ENCODE peak calls at places on chromosome 17, in six cellular contexts. C is tibial nerve, H is type B pancreatic cell, R is Caco-2, F is HFF-Myc, K is brain microvascular endothelial cell. B is an unnamed sample.

GRCh38 chr17:13024033-13024432 is 6.2 kb upstream of the ELAC2 start:
- DNase-seq in C (no peak), H (no peak), R (no peak), F (no peak), K (no peak), B (no peak)

GRCh38 chr17:76672270-76672851 is 28.8 kb upstream of the ST6GALNAC1 start:
- DNase-seq in C (no peak), H (no peak), R (peak), F (no peak), K (no peak), B (no peak)

GRCh38 chr17:58325289-58325726 is 3.3 kb downstream of the TSPOAP1 start:
- DNase-seq in C (no peak), H (no peak), R (no peak), F (no peak), K (no peak), B (no peak)

GRCh38 chr17:17837380-17837821 is 615 bp upstream of the SREBF1 start:
- DNase-seq in C (peak), H (no peak), R (peak), F (no peak), K (peak), B (no peak)

GRCh38 chr17:8985054-8985701 is 19.7 kb upstream of the PIK3R5 start:
- DNase-seq in C (no peak), H (peak), R (no peak), F (no peak), K (no peak), B (no peak)

GRCh38 chr17:78140169-78141051 is 5.8 kb upstream of the C17orf99 start:
- DNase-seq in C (peak), H (peak), R (peak), F (peak), K (peak), B (peak)

GRCh38 chr17:1509255-1509943 is 7.0 kb downstream of the INPP5K start:
- DNase-seq in C (no peak), H (no peak), R (peak), F (no peak), K (no peak), B (no peak)

GRCh38 chr17:31424944-31425582 is 33.6 kb downstream of the RAB11FIP4 start:
- DNase-seq in C (no peak), H (no peak), R (peak), F (no peak), K (peak), B (no peak)

GRCh38 chr17:16652847-16653366 is 743 bp downstream of the ZNF624 start:
- DNase-seq in C (no peak), H (no peak), R (no peak), F (no peak), K (no peak), B (no peak)

GRCh38 chr17:7626956-7627249 is 718 bp downstream of the SAT2 start:
- DNase-seq in C (no peak), H (no peak), R (no peak), F (no peak), K (no peak), B (no peak)

GRCh38 chr17:66779186-66779585 is 55.7 kb upstream of the CACNG5 start:
- DNase-seq in C (no peak), H (no peak), R (no peak), F (no peak), K (no peak), B (no peak)

GRCh38 chr17:78804777-78805176 is 22.7 kb upstream of the CYTH1 start:
- DNase-seq in C (no peak), H (no peak), R (no peak), F (no peak), K (no peak), B (no peak)

GRCh38 chr17:73362697-73363096 is 50.9 kb upstream of the CDC42EP4 start:
- DNase-seq in C (no peak), H (no peak), R (no peak), F (no peak), K (no peak), B (no peak)

GRCh38 chr17:17732444-17732843 is 51.2 kb downstream of the RAI1 start:
- DNase-seq in C (no peak), H (no peak), R (no peak), F (no peak), K (no peak), B (no peak)

GRCh38 chr17:57970706-57971105 is 15.5 kb upstream of the CUEDC1 start:
- DNase-seq in C (no peak), H (no peak), R (no peak), F (peak), K (no peak), B (no peak)

GRCh38 chr17:17789828-17790672 is 46.7 kb downstream of the SREBF1 start:
- DNase-seq in C (no peak), H (no peak), R (peak), F (no peak), K (no peak), B (no peak)

GRCh38 chr17:17849147-17849820 is 12.5 kb upstream of the SREBF1 start:
- DNase-seq in C (peak), H (no peak), R (no peak), F (no peak), K (peak), B (peak)

GRCh38 chr17:82645516-82645915 is 2.7 kb downstream of the WDR45B start:
- DNase-seq in C (no peak), H (no peak), R (no peak), F (no peak), K (no peak), B (no peak)

GRCh38 chr17:45319239-45319703 is 2.5 kb upstream of the MAP3K14 start:
- DNase-seq in C (no peak), H (no peak), R (no peak), F (no peak), K (peak), B (no peak)

GRCh38 chr17:51608251-51608933 is 348.0 kb downstream of the UTP18 start:
- DNase-seq in C (no peak), H (no peak), R (peak), F (no peak), K (no peak), B (no peak)

GRCh38 chr17:76265624-76266243 is 586 bp downstream of the UBALD2 start:
- DNase-seq in C (no peak), H (no peak), R (peak), F (no peak), K (no peak), B (no peak)

GRCh38 chr17:57949649-57950048 is 5.6 kb downstream of the CUEDC1 start:
- DNase-seq in C (no peak), H (no peak), R (no peak), F (no peak), K (no peak), B (no peak)

GRCh38 chr17:68843522-68843921 is 111.7 kb downstream of the ABCA8 start:
- DNase-seq in C (no peak), H (no peak), R (no peak), F (no peak), K (no peak), B (no peak)

GRCh38 chr17:57527437-57528083 is 217.5 kb downstream of the CCDC182 start:
- DNase-seq in C (no peak), H (no peak), R (peak), F (no peak), K (no peak), B (no peak)

GRCh38 chr17:13418891-13419290 is 182.8 kb downstream of the HS3ST3A1 start:
- DNase-seq in C (no peak), H (no peak), R (no peak), F (no peak), K (no peak), B (no peak)

GRCh38 chr17:20122236-20122879 is 113.2 kb downstream of the SPECC1 start:
- DNase-seq in C (no peak), H (no peak), R (no peak), F (no peak), K (no peak), B (no peak)

GRCh38 chr17:66397486-66397885 is 95.1 kb downstream of the PRKCA start:
- DNase-seq in C (no peak), H (no peak), R (no peak), F (no peak), K (no peak), B (no peak)

GRCh38 chr17:145671-146541 is 8.5 kb downstream of the SCGB1C2 start:
- DNase-seq in C (peak), H (peak), R (peak), F (no peak), K (no peak), B (peak)

GRCh38 chr17:50047083-50047482 is 8.8 kb upstream of the ITGA3 start:
- DNase-seq in C (no peak), H (no peak), R (no peak), F (no peak), K (no peak), B (no peak)

GRCh38 chr17:50443492-50444051 is 17.6 kb downstream of the ACSF2 start:
- DNase-seq in C (no peak), H (no peak), R (peak), F (no peak), K (no peak), B (no peak)

GRCh38 chr17:82108999-82109480 is 11.0 kb upstream of the FASN start:
- DNase-seq in C (no peak), H (no peak), R (no peak), F (no peak), K (no peak), B (no peak)

GRCh38 chr17:19867094-19867653 is 562 bp downstream of the ULK2 start:
- DNase-seq in C (peak), H (peak), R (peak), F (no peak), K (peak), B (no peak)

GRCh38 chr17:22278302-22279275 is 586.3 kb downstream of the KCNJ18 start:
- DNase-seq in C (no peak), H (peak), R (no peak), F (no peak), K (no peak), B (no peak)

GRCh38 chr17:13542612-13543011 is 59.1 kb downstream of the HS3ST3A1 start:
- DNase-seq in C (no peak), H (no peak), R (no peak), F (no peak), K (no peak), B (no peak)

GRCh38 chr17:72049914-72050313 is 70.9 kb upstream of the SOX9 start:
- DNase-seq in C (no peak), H (no peak), R (no peak), F (no peak), K (no peak), B (no peak)

GRCh38 chr17:54996441-54996840 is 27.9 kb downstream of the STXBP4 start:
- DNase-seq in C (no peak), H (no peak), R (no peak), F (no peak), K (no peak), B (no peak)

GRCh38 chr17:9905902-9906301 is 831 bp upstream of the RCVRN start:
- DNase-seq in C (peak), H (no peak), R (peak), F (no peak), K (no peak), B (no peak)

GRCh38 chr17:4562000-4562969 is 1.9 kb upstream of the GGT6 start:
- DNase-seq in C (no peak), H (no peak), R (no peak), F (no peak), K (no peak), B (no peak)
- TF ChIP-seq CTCF in C (no peak), H (no peak), R (no peak), F (no peak), K (no peak), B (no peak)

GRCh38 chr17:36777118-36777517 is 160.2 kb upstream of the LHX1 start:
- DNase-seq in C (no peak), H (no peak), R (peak), F (peak), K (no peak), B (no peak)

GRCh38 chr17:36773039-36773438 is 164.2 kb upstream of the LHX1 start:
- DNase-seq in C (no peak), H (no peak), R (no peak), F (no peak), K (no peak), B (no peak)

GRCh38 chr17:36779550-36779949 is 157.7 kb upstream of the LHX1 start:
- DNase-seq in C (no peak), H (no peak), R (no peak), F (no peak), K (no peak), B (no peak)

DNA sequence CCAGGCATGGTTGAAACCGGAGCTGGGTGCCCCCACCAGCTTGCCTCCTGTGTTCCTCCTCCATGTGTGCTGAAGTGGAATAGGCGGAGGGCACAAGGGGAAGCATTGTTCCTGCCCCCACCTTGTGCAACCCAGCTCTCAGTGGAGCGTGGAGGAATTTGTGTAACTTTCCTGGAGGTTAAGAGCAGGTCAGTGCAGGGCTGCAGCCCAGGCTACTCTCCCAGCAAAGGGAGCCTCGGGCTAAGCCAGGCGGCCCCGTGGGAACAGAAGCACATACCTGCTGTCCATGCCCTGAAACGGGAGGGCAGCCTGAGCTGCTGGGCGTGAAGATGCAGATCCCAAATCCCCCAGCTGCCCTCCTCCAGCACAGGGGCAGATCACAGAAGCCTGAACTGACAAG is 158.8 kb upstream of the LHX1 start:
- DNase-seq in C (no peak), H (no peak), R (no peak), F (no peak), K (no peak), B (no peak)
- TF ChIP-seq CTCF in C (no peak), H (no peak), R (no peak), F (no peak), K (no peak), B (no peak)

GRCh38 chr17:64165347-64165746 is 35.4 kb upstream of the ERN1 start:
- DNase-seq in C (no peak), H (no peak), R (no peak), F (no peak), K (no peak), B (no peak)

GRCh38 chr17:64161380-64161779 is 31.4 kb upstream of the ERN1 start:
- DNase-seq in C (no peak), H (no peak), R (no peak), F (no peak), K (no peak), B (no peak)

GRCh38 chr17:64162575-64162974 is 32.6 kb upstream of the ERN1 start:
- DNase-seq in C (no peak), H (no peak), R (no peak), F (no peak), K (no peak), B (no peak)

GRCh38 chr17:64164592-64165285 is 34.8 kb upstream of the ERN1 start:
- DNase-seq in C (no peak), H (no peak), R (no peak), F (no peak), K (no peak), B (no peak)

GRCh38 chr17:64163468-64163867 is 33.5 kb upstream of the ERN1 start:
- DNase-seq in C (no peak), H (no peak), R (no peak), F (no peak), K (no peak), B (no peak)
- TF ChIP-seq CTCF in C (no peak), H (no peak), R (no peak), F (no peak), K (no peak), B (no peak)

GRCh38 chr17:48951572-48951971 is 6.9 kb upstream of the SNF8 start:
- DNase-seq in C (no peak), H (no peak), R (no peak), F (no peak), K (no peak), B (no peak)

GRCh38 chr17:48952904-48953303 is 8.3 kb upstream of the SNF8 start:
- DNase-seq in C (no peak), H (no peak), R (no peak), F (no peak), K (peak), B (no peak)

GRCh38 chr17:48954300-48954755 is 9.7 kb upstream of the SNF8 start:
- DNase-seq in C (no peak), H (no peak), R (peak), F (no peak), K (peak), B (no peak)
- TF ChIP-seq CTCF in C (no peak), H (peak), R (peak), F (peak), K (peak), B (no peak)

GRCh38 chr17:80659651-80660050 is 115.0 kb downstream of the RPTOR start:
- DNase-seq in C (no peak), H (no peak), R (no peak), F (no peak), K (no peak), B (no peak)

GRCh38 chr17:80658821-80659220 is 114.2 kb downstream of the RPTOR start:
- DNase-seq in C (no peak), H (no peak), R (no peak), F (no peak), K (no peak), B (no peak)

GRCh38 chr17:80662557-80662956 is 117.9 kb downstream of the RPTOR start:
- DNase-seq in C (no peak), H (no peak), R (no peak), F (no peak), K (no peak), B (no peak)

GRCh38 chr17:80657561-80657960 is 112.9 kb downstream of the RPTOR start:
- DNase-seq in C (no peak), H (no peak), R (no peak), F (no peak), K (no peak), B (no peak)

GRCh38 chr17:80660527-80661198 is 116.0 kb downstream of the RPTOR start:
- DNase-seq in C (no peak), H (no peak), R (no peak), F (no peak), K (no peak), B (no peak)
- TF ChIP-seq CTCF in C (no peak), H (no peak), R (no peak), F (no peak), K (no peak), B (no peak)

GRCh38 chr17:28226563-28226962 is 92.4 kb upstream of the TMEM97 start:
- DNase-seq in C (no peak), H (no peak), R (no peak), F (no peak), K (no peak), B (no peak)

GRCh38 chr17:28225872-28226271 is 93.1 kb upstream of the TMEM97 start:
- DNase-seq in C (no peak), H (no peak), R (no peak), F (no peak), K (no peak), B (no peak)

GRCh38 chr17:28228109-28228840 is 90.7 kb upstream of the TMEM97 start:
- DNase-seq in C (no peak), H (no peak), R (peak), F (no peak), K (no peak), B (no peak)

GRCh38 chr17:28228986-28229729 is 89.8 kb upstream of the TMEM97 start:
- DNase-seq in C (no peak), H (no peak), R (no peak), F (no peak), K (no peak), B (no peak)

DNA sequence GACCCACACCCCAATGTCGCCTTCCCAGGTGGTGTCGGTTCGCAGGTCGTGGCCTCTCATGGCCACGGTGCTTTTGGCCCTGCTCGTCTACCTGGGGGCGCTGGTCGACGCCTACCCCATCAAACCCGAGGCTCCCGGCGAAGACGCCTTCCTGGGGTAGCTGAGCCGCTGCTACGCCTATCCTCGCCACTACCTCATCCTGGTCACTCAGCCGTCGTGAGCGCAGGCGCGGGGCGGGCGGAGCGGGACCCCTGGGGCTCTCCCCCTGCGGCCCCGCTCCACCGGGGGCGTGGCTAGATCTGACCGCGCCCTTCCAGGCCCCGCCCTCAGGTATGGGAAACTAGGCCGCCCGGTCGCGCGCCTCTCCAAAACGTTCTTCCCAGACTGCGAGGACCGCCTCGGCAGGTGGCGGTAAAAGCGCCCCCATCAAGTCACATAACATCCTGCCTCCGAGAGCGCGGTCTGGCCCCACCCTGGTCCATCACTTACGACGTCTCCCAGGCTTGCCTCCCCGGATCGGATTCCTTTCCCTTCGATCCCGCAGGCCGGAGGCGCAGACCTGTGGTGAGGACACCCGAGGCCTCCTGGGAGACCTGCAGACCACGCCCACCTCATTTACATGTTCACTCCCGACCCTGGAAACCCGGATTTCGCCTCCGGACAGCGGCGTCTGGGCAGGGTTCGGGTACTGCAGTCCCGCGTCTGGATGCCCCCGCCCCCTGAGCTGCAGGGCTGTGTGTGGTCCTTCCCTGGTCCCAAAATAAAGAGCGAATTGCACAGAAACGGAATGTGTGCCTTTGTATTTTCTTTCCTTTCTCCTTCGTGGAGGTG is 91.5 kb upstream of the TMEM97 start:
- DNase-seq in C (no peak), H (peak), R (peak), F (no peak), K (peak), B (no peak)
- TF ChIP-seq CTCF in C (no peak), H (peak), R (peak), F (no peak), K (peak), B (no peak)

GRCh38 chr17:63948521-63948920 is 16.4 kb upstream of the CD79B start:
- DNase-seq in C (no peak), H (no peak), R (no peak), F (no peak), K (no peak), B (no peak)

GRCh38 chr17:63954402-63955063 is 18.2 kb downstream of the SCN4A start:
- DNase-seq in C (no peak), H (no peak), R (no peak), F (no peak), K (no peak), B (no peak)

GRCh38 chr17:63949576-63950250 is 17.6 kb upstream of the CD79B start:
- DNase-seq in C (no peak), H (no peak), R (no peak), F (no peak), K (no peak), B (no peak)

GRCh38 chr17:63947711-63948330 is 15.7 kb upstream of the CD79B start:
- DNase-seq in C (no peak), H (no peak), R (no peak), F (no peak), K (no peak), B (no peak)

GRCh38 chr17:63950940-63951907 is 19.1 kb upstream of the CD79B start:
- DNase-seq in C (no peak), H (no peak), R (peak), F (no peak), K (no peak), B (no peak)
- TF ChIP-seq CTCF in C (no peak), H (peak), R (peak), F (peak), K (peak), B (no peak)

B was measured in omental fat pad.